ENCODE peak calls at places on chromosomes 16 and 17, in eight cellular contexts. One of them, this sample, is unnamed.

GRCh38 chr16:47625115-47625567 is 164.0 kb downstream of the PHKB start:
- DNase-seq in GM23338: no peak
- DNase-seq in esophagus muscularis mucosa: no peak
- DNase-seq in psoas muscle: no peak
- DNase-seq in transverse colon: no peak
- DNase-seq in kidney: no peak
- DNase-seq in esophagus squamous epithelium: no peak
- DNase-seq in naive thymus-derived CD4-positive, alpha-beta T cell: no peak
- DNase-seq in this sample: no peak

GRCh38 chr16:79434771-79435170 is 165.8 kb downstream of the MAF start:
- DNase-seq in GM23338: no peak
- DNase-seq in esophagus muscularis mucosa: no peak
- DNase-seq in psoas muscle: no peak
- DNase-seq in transverse colon: no peak
- DNase-seq in kidney: no peak
- DNase-seq in esophagus squamous epithelium: no peak
- DNase-seq in naive thymus-derived CD4-positive, alpha-beta T cell: no peak
- DNase-seq in this sample: no peak

GRCh38 chr16:7866144-7866543 is 533.5 kb downstream of the RBFOX1 start:
- DNase-seq in GM23338: peak
- DNase-seq in esophagus muscularis mucosa: no peak
- DNase-seq in psoas muscle: no peak
- DNase-seq in transverse colon: no peak
- DNase-seq in kidney: no peak
- DNase-seq in esophagus squamous epithelium: no peak
- DNase-seq in naive thymus-derived CD4-positive, alpha-beta T cell: no peak
- DNase-seq in this sample: no peak

GRCh38 chr17:65544658-65545057 is 16.8 kb downstream of the AXIN2 start:
- DNase-seq in GM23338: no peak
- DNase-seq in esophagus muscularis mucosa: no peak
- DNase-seq in psoas muscle: no peak
- DNase-seq in transverse colon: no peak
- DNase-seq in kidney: no peak
- DNase-seq in esophagus squamous epithelium: no peak
- DNase-seq in naive thymus-derived CD4-positive, alpha-beta T cell: no peak
- DNase-seq in this sample: no peak

GRCh38 chr16:79088971-79089370 is 511.6 kb downstream of the MAF start:
- DNase-seq in GM23338: no peak
- DNase-seq in esophagus muscularis mucosa: no peak
- DNase-seq in psoas muscle: no peak
- DNase-seq in transverse colon: no peak
- DNase-seq in kidney: no peak
- DNase-seq in esophagus squamous epithelium: no peak
- DNase-seq in naive thymus-derived CD4-positive, alpha-beta T cell: no peak
- DNase-seq in this sample: no peak

GRCh38 chr16:15782573-15783365 is 74.1 kb downstream of the MYH11 start:
- DNase-seq in GM23338: peak
- DNase-seq in esophagus muscularis mucosa: no peak
- DNase-seq in psoas muscle: no peak
- DNase-seq in transverse colon: no peak
- DNase-seq in kidney: peak
- DNase-seq in esophagus squamous epithelium: no peak
- DNase-seq in naive thymus-derived CD4-positive, alpha-beta T cell: no peak
- DNase-seq in this sample: no peak

GRCh38 chr16:67389911-67390815 is 3.1 kb downstream of the TPPP3 start:
- DNase-seq in GM23338: no peak
- DNase-seq in esophagus muscularis mucosa: no peak
- DNase-seq in psoas muscle: peak
- DNase-seq in transverse colon: no peak
- DNase-seq in kidney: no peak
- DNase-seq in esophagus squamous epithelium: no peak
- DNase-seq in naive thymus-derived CD4-positive, alpha-beta T cell: no peak
- DNase-seq in this sample: no peak

GRCh38 chr17:74962622-74963394 is 9.8 kb downstream of the HID1 start:
- DNase-seq in GM23338: no peak
- DNase-seq in esophagus muscularis mucosa: no peak
- DNase-seq in psoas muscle: no peak
- DNase-seq in transverse colon: no peak
- DNase-seq in kidney: no peak
- DNase-seq in esophagus squamous epithelium: no peak
- DNase-seq in naive thymus-derived CD4-positive, alpha-beta T cell: no peak
- DNase-seq in this sample: no peak

GRCh38 chr16:56102159-56102798 is 89.0 kb upstream of the GNAO1 start:
- DNase-seq in GM23338: peak
- DNase-seq in esophagus muscularis mucosa: peak
- DNase-seq in psoas muscle: peak
- DNase-seq in transverse colon: peak
- DNase-seq in kidney: peak
- DNase-seq in esophagus squamous epithelium: no peak
- DNase-seq in naive thymus-derived CD4-positive, alpha-beta T cell: no peak
- DNase-seq in this sample: no peak

GRCh38 chr17:12983986-12984932 is 33.6 kb downstream of the ELAC2 start:
- DNase-seq in GM23338: no peak
- DNase-seq in esophagus muscularis mucosa: no peak
- DNase-seq in psoas muscle: peak
- DNase-seq in transverse colon: peak
- DNase-seq in kidney: no peak
- DNase-seq in esophagus squamous epithelium: no peak
- DNase-seq in naive thymus-derived CD4-positive, alpha-beta T cell: no peak
- DNase-seq in this sample: no peak

DNA sequence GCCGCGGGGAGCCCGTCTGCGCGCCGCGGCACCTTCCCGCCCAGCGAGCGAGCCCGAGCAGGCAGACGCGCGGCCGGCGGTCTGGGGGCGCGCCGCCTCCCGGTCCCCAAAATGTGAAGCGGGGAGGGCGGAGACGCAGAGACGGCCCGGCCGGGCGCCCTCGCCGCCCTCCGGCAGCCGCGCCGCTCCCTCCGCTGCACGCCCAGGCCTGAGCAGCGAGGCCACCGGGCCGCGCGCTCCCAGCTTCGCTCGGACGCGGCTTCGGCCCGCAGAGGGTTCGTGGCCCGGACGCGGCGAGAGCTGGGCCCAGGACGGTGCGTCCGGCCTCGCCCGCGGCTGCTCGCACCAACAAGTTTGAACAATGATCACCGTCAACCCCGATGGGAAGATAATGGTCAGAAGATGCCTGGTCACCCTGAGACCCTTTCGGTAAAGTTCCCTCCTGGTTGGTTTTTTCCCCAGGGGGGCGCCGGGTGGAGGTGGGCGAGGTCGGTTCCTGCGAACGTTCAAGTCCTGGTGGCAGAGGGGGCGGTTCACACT is 535 bp downstream of the MGAT5B start:
- DNase-seq in GM23338: peak
- DNase-seq in esophagus muscularis mucosa: no peak
- DNase-seq in psoas muscle: no peak
- DNase-seq in transverse colon: no peak
- DNase-seq in kidney: no peak
- DNase-seq in esophagus squamous epithelium: no peak
- DNase-seq in naive thymus-derived CD4-positive, alpha-beta T cell: no peak
- DNase-seq in this sample: no peak
- H3K4me3 ChIP-seq in GM23338: peak
- H3K4me3 ChIP-seq in esophagus muscularis mucosa: peak
- H3K4me3 ChIP-seq in psoas muscle: peak
- H3K4me3 ChIP-seq in transverse colon: peak
- H3K4me3 ChIP-seq in kidney: no peak
- H3K4me3 ChIP-seq in esophagus squamous epithelium: no peak
- H3K4me3 ChIP-seq in naive thymus-derived CD4-positive, alpha-beta T cell: peak
- H3K4me3 ChIP-seq in this sample: no peak

GRCh38 chr17:42361781-42362186 is 26.5 kb downstream of the STAT3 start:
- DNase-seq in GM23338: no peak
- DNase-seq in esophagus muscularis mucosa: no peak
- DNase-seq in psoas muscle: no peak
- DNase-seq in transverse colon: peak
- DNase-seq in kidney: no peak
- DNase-seq in esophagus squamous epithelium: no peak
- DNase-seq in naive thymus-derived CD4-positive, alpha-beta T cell: no peak
- DNase-seq in this sample: no peak

GRCh38 chr17:42365136-42365535 is 23.1 kb downstream of the STAT3 start:
- DNase-seq in GM23338: no peak
- DNase-seq in esophagus muscularis mucosa: no peak
- DNase-seq in psoas muscle: no peak
- DNase-seq in transverse colon: no peak
- DNase-seq in kidney: no peak
- DNase-seq in esophagus squamous epithelium: no peak
- DNase-seq in naive thymus-derived CD4-positive, alpha-beta T cell: no peak
- DNase-seq in this sample: no peak

GRCh38 chr17:42362245-42362961 is 25.8 kb downstream of the STAT3 start:
- DNase-seq in GM23338: no peak
- DNase-seq in esophagus muscularis mucosa: no peak
- DNase-seq in psoas muscle: no peak
- DNase-seq in transverse colon: no peak
- DNase-seq in kidney: no peak
- DNase-seq in esophagus squamous epithelium: no peak
- DNase-seq in naive thymus-derived CD4-positive, alpha-beta T cell: no peak
- DNase-seq in this sample: no peak

GRCh38 chr17:42363767-42364585 is 24.3 kb downstream of the STAT3 start:
- DNase-seq in GM23338: no peak
- DNase-seq in esophagus muscularis mucosa: no peak
- DNase-seq in psoas muscle: no peak
- DNase-seq in transverse colon: no peak
- DNase-seq in kidney: no peak
- DNase-seq in esophagus squamous epithelium: no peak
- DNase-seq in naive thymus-derived CD4-positive, alpha-beta T cell: no peak
- DNase-seq in this sample: no peak

GRCh38 chr17:42363231-42363630 is 25.0 kb downstream of the STAT3 start:
- DNase-seq in GM23338: no peak
- DNase-seq in esophagus muscularis mucosa: no peak
- DNase-seq in psoas muscle: no peak
- DNase-seq in transverse colon: no peak
- DNase-seq in kidney: no peak
- DNase-seq in esophagus squamous epithelium: no peak
- DNase-seq in naive thymus-derived CD4-positive, alpha-beta T cell: no peak
- DNase-seq in this sample: no peak
- H3K27ac ChIP-seq in GM23338: no peak
- H3K27ac ChIP-seq in esophagus muscularis mucosa: peak
- H3K27ac ChIP-seq in psoas muscle: peak
- H3K27ac ChIP-seq in transverse colon: no peak
- H3K27ac ChIP-seq in kidney: peak
- H3K27ac ChIP-seq in esophagus squamous epithelium: no peak
- H3K27ac ChIP-seq in naive thymus-derived CD4-positive, alpha-beta T cell: no peak
- H3K27ac ChIP-seq in this sample: no peak

GRCh38 chr17:6596076-6596475 is 39.7 kb upstream of the PITPNM3 start:
- DNase-seq in GM23338: no peak
- DNase-seq in esophagus muscularis mucosa: no peak
- DNase-seq in psoas muscle: no peak
- DNase-seq in transverse colon: no peak
- DNase-seq in kidney: no peak
- DNase-seq in esophagus squamous epithelium: no peak
- DNase-seq in naive thymus-derived CD4-positive, alpha-beta T cell: no peak
- DNase-seq in this sample: no peak

GRCh38 chr17:6588165-6588564 is 31.8 kb upstream of the PITPNM3 start:
- DNase-seq in GM23338: no peak
- DNase-seq in esophagus muscularis mucosa: no peak
- DNase-seq in psoas muscle: no peak
- DNase-seq in transverse colon: no peak
- DNase-seq in kidney: no peak
- DNase-seq in esophagus squamous epithelium: no peak
- DNase-seq in naive thymus-derived CD4-positive, alpha-beta T cell: no peak
- DNase-seq in this sample: no peak

GRCh38 chr17:6591599-6592158 is 35.3 kb upstream of the PITPNM3 start:
- DNase-seq in GM23338: no peak
- DNase-seq in esophagus muscularis mucosa: peak
- DNase-seq in psoas muscle: no peak
- DNase-seq in transverse colon: no peak
- DNase-seq in kidney: no peak
- DNase-seq in esophagus squamous epithelium: no peak
- DNase-seq in naive thymus-derived CD4-positive, alpha-beta T cell: no peak
- DNase-seq in this sample: no peak

GRCh38 chr17:6589266-6589946 is 33.1 kb upstream of the PITPNM3 start:
- DNase-seq in GM23338: no peak
- DNase-seq in esophagus muscularis mucosa: peak
- DNase-seq in psoas muscle: no peak
- DNase-seq in transverse colon: no peak
- DNase-seq in kidney: no peak
- DNase-seq in esophagus squamous epithelium: no peak
- DNase-seq in naive thymus-derived CD4-positive, alpha-beta T cell: no peak
- DNase-seq in this sample: no peak

GRCh38 chr17:6592193-6592592 is 35.8 kb upstream of the PITPNM3 start:
- DNase-seq in GM23338: no peak
- DNase-seq in esophagus muscularis mucosa: peak
- DNase-seq in psoas muscle: no peak
- DNase-seq in transverse colon: no peak
- DNase-seq in kidney: no peak
- DNase-seq in esophagus squamous epithelium: no peak
- DNase-seq in naive thymus-derived CD4-positive, alpha-beta T cell: no peak
- DNase-seq in this sample: no peak
- H3K4me3 ChIP-seq in GM23338: no peak
- H3K4me3 ChIP-seq in esophagus muscularis mucosa: no peak
- H3K4me3 ChIP-seq in psoas muscle: no peak
- H3K4me3 ChIP-seq in transverse colon: no peak
- H3K4me3 ChIP-seq in kidney: no peak
- H3K4me3 ChIP-seq in esophagus squamous epithelium: no peak
- H3K4me3 ChIP-seq in naive thymus-derived CD4-positive, alpha-beta T cell: no peak
- H3K4me3 ChIP-seq in this sample: no peak

GRCh38 chr17:17077861-17078732 is 35.8 kb downstream of the MPRIP start:
- DNase-seq in GM23338: no peak
- DNase-seq in esophagus muscularis mucosa: no peak
- DNase-seq in psoas muscle: no peak
- DNase-seq in transverse colon: peak
- DNase-seq in kidney: peak
- DNase-seq in esophagus squamous epithelium: no peak
- DNase-seq in naive thymus-derived CD4-positive, alpha-beta T cell: no peak
- DNase-seq in this sample: no peak

GRCh38 chr17:17079761-17080160 is 37.5 kb downstream of the MPRIP start:
- DNase-seq in GM23338: no peak
- DNase-seq in esophagus muscularis mucosa: no peak
- DNase-seq in psoas muscle: peak
- DNase-seq in transverse colon: no peak
- DNase-seq in kidney: peak
- DNase-seq in esophagus squamous epithelium: no peak
- DNase-seq in naive thymus-derived CD4-positive, alpha-beta T cell: no peak
- DNase-seq in this sample: no peak

GRCh38 chr17:17080181-17080631 is 37.9 kb downstream of the MPRIP start:
- DNase-seq in GM23338: no peak
- DNase-seq in esophagus muscularis mucosa: no peak
- DNase-seq in psoas muscle: no peak
- DNase-seq in transverse colon: no peak
- DNase-seq in kidney: peak
- DNase-seq in esophagus squamous epithelium: no peak
- DNase-seq in naive thymus-derived CD4-positive, alpha-beta T cell: no peak
- DNase-seq in this sample: no peak

GRCh38 chr17:17079336-17079735 is 37.1 kb downstream of the MPRIP start:
- DNase-seq in GM23338: no peak
- DNase-seq in esophagus muscularis mucosa: no peak
- DNase-seq in psoas muscle: no peak
- DNase-seq in transverse colon: no peak
- DNase-seq in kidney: peak
- DNase-seq in esophagus squamous epithelium: no peak
- DNase-seq in naive thymus-derived CD4-positive, alpha-beta T cell: no peak
- DNase-seq in this sample: no peak

DNA sequence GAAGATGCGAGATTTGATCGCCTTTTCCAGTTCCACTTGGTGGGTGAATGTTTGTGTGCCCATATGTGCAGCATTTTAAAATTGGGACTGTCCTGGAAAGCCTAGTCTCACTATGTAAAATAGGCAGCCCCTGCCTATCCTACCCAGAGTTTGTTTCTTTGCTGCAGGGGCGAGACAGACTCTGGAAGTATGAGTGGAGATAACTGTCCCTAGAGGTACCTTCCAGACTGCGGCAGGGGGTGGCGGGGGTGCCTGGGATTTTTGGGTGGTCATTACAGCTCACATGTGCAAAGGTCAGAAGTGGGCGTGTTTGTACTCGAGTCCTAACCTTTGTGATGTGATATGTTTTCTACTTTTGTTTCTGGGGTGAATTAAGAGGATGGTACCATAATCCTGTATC is 36.6 kb downstream of the MPRIP start:
- DNase-seq in GM23338: no peak
- DNase-seq in esophagus muscularis mucosa: no peak
- DNase-seq in psoas muscle: no peak
- DNase-seq in transverse colon: peak
- DNase-seq in kidney: peak
- DNase-seq in esophagus squamous epithelium: no peak
- DNase-seq in naive thymus-derived CD4-positive, alpha-beta T cell: no peak
- DNase-seq in this sample: no peak
- H3K27ac ChIP-seq in GM23338: no peak
- H3K27ac ChIP-seq in esophagus muscularis mucosa: no peak
- H3K27ac ChIP-seq in psoas muscle: peak
- H3K27ac ChIP-seq in transverse colon: peak
- H3K27ac ChIP-seq in kidney: no peak
- H3K27ac ChIP-seq in esophagus squamous epithelium: peak
- H3K27ac ChIP-seq in naive thymus-derived CD4-positive, alpha-beta T cell: no peak
- H3K27ac ChIP-seq in this sample: no peak

This sample was measured in DND-41.